ENCODE peak calls at places on chromosomes 3 and 15, in five cellular contexts. I is kidney, A is upper lobe of right lung, B is BE2C, S is A549. U is an unnamed sample.

GRCh38 chr3:171860830-171861535 is 17.8 kb downstream of the TMEM212 start:
- DNase-seq in A (no peak), I (no peak), B (no peak), S (no peak), U (no peak)

GRCh38 chr15:68083463-68083862 is 29.3 kb downstream of the PIAS1 start:
- DNase-seq in S (no peak), I (no peak), B (no peak), A (no peak), U (no peak)

GRCh38 chr3:171295502-171296373 is 164.5 kb downstream of the TNIK start:
- DNase-seq in S (no peak), B (no peak), I (no peak), A (no peak), U (no peak)

GRCh38 chr15:41904487-41905359 is 10.9 kb upstream of the SPTBN5 start:
- DNase-seq in A (no peak), I (no peak), S (peak), B (peak), U (peak)

GRCh38 chr3:37653466-37653865 is 208.2 kb upstream of the CTDSPL start:
- DNase-seq in B (no peak), S (no peak), I (no peak), A (no peak), U (no peak)

GRCh38 chr3:187678869-187679268 is 8.7 kb upstream of the SST start:
- DNase-seq in S (peak), A (no peak), I (no peak), B (peak), U (no peak)

GRCh38 chr3:134754768-134755559 is 40.1 kb upstream of the EPHB1 start:
- DNase-seq in B (peak), I (no peak), A (no peak), S (peak), U (no peak)

GRCh38 chr15:52180196-52180835 is 10.9 kb downstream of the GNB5 start:
- DNase-seq in S (no peak), B (no peak), I (no peak), A (no peak), U (peak)

GRCh38 chr3:122406198-122406597 is 9.7 kb downstream of the WDR5B start:
- DNase-seq in A (no peak), B (no peak), I (no peak), S (no peak), U (no peak)

GRCh38 chr3:142894493-142894892 is 5.6 kb upstream of the PCOLCE2 start:
- DNase-seq in I (no peak), B (peak), A (no peak), S (no peak), U (no peak)

GRCh38 chr3:15405448-15406050 is 21.8 kb downstream of the METTL6 start:
- DNase-seq in B (no peak), S (peak), I (no peak), A (no peak), U (no peak)

GRCh38 chr15:73287019-73287418 is 81.7 kb downstream of the HCN4 start:
- DNase-seq in I (no peak), A (no peak), B (no peak), S (no peak), U (no peak)

GRCh38 chr15:58118272-58118671 is 19.9 kb upstream of the AQP9 start:
- DNase-seq in B (no peak), S (no peak), A (no peak), I (no peak), U (no peak)

GRCh38 chr3:48656841-48657281 is 5.8 kb downstream of the CELSR3 start:
- DNase-seq in B (no peak), S (no peak), I (no peak), A (no peak), U (no peak)

GRCh38 chr3:44966795-44967278 is 9.1 kb downstream of the ZDHHC3 start:
- DNase-seq in B (no peak), I (no peak), A (no peak), S (no peak), U (no peak)

GRCh38 chr3:64260391-64260790 is 35.1 kb upstream of the PRICKLE2 start:
- DNase-seq in A (no peak), S (no peak), B (no peak), I (no peak), U (no peak)

GRCh38 chr3:125916376-125916978 is 52.5 kb upstream of the ROPN1B start:
- DNase-seq in S (peak), B (no peak), I (no peak), A (no peak), U (peak)

GRCh38 chr3:160444411-160444810 is 5.2 kb downstream of the TRIM59 start:
- DNase-seq in B (no peak), A (no peak), S (peak), I (no peak), U (no peak)

GRCh38 chr3:181403876-181404660 is 307.7 kb upstream of the SOX2 start:
- DNase-seq in S (no peak), I (no peak), A (no peak), B (no peak), U (no peak)

GRCh38 chr15:62928242-62928995 is 114.1 kb upstream of the TPM1 start:
- DNase-seq in A (no peak), B (peak), I (no peak), S (peak), U (no peak)

GRCh38 chr15:31398677-31399260 is 72.1 kb downstream of the KLF13 start:
- DNase-seq in B (peak), S (no peak), A (no peak), I (no peak), U (no peak)

GRCh38 chr3:178485756-178486155 is 50.5 kb upstream of the KCNMB2 start:
- DNase-seq in A (no peak), S (no peak), I (no peak), B (no peak), U (no peak)

GRCh38 chr3:81778678-81779182 is 17.3 kb upstream of the GBE1 start:
- DNase-seq in I (no peak), B (no peak), S (no peak), A (no peak), U (no peak)

GRCh38 chr15:88089019-88089603 is 167.4 kb downstream of the NTRK3 start:
- DNase-seq in A (no peak), S (no peak), B (peak), I (no peak), U (no peak)

GRCh38 chr3:141103503-141103902 is 52.4 kb downstream of the SPSB4 start:
- DNase-seq in A (no peak), I (no peak), B (no peak), S (no peak), U (no peak)

GRCh38 chr15:79592126-79592525 is 160.0 kb downstream of the MINAR1 start:
- DNase-seq in A (no peak), S (no peak), B (no peak), I (no peak), U (no peak)

GRCh38 chr3:122794779-122795673 is at the start of gene SLC49A4:
- DNase-seq in S (peak), A (peak), B (peak), I (peak), U (peak)

GRCh38 chr3:59710556-59710953 is 660.7 kb upstream of the CFAP20DC start:
- DNase-seq in A (no peak), S (no peak), B (peak), I (no peak), U (no peak)

GRCh38 chr3:113277886-113278598 is 66.7 kb downstream of the BOC start:
- DNase-seq in S (no peak), I (peak), A (no peak), B (no peak), U (no peak)
- TF ChIP-seq CTCF in S (no peak), I (no peak), A (no peak), B (no peak), U (no peak)

GRCh38 chr15:89321521-89322410 is 12.9 kb downstream of the POLG start:
- DNase-seq in S (no peak), I (no peak), B (no peak), A (no peak), U (no peak)
- TF ChIP-seq CTCF in S (no peak), I (no peak), B (peak), A (no peak), U (no peak)

GRCh38 chr3:114408763-114409162 is 114.9 kb downstream of the TIGIT start:
- DNase-seq in I (no peak), A (no peak), B (peak), S (no peak), U (no peak)

GRCh38 chr3:114411292-114411691 is 117.5 kb downstream of the TIGIT start:
- DNase-seq in B (no peak), I (no peak), A (no peak), S (no peak), U (no peak)

GRCh38 chr3:114409291-114409690 is 115.5 kb downstream of the TIGIT start:
- DNase-seq in A (no peak), B (no peak), S (no peak), I (no peak), U (no peak)

GRCh38 chr3:114417265-114417664 is 123.4 kb downstream of the TIGIT start:
- DNase-seq in S (no peak), A (no peak), I (no peak), B (no peak), U (no peak)

GRCh38 chr3:114411811-114412803 is 118.3 kb downstream of the TIGIT start:
- DNase-seq in S (peak), I (no peak), B (no peak), A (no peak), U (no peak)
- TF ChIP-seq CTCF in S (no peak), I (no peak), B (no peak), A (no peak), U (no peak)

DNA sequence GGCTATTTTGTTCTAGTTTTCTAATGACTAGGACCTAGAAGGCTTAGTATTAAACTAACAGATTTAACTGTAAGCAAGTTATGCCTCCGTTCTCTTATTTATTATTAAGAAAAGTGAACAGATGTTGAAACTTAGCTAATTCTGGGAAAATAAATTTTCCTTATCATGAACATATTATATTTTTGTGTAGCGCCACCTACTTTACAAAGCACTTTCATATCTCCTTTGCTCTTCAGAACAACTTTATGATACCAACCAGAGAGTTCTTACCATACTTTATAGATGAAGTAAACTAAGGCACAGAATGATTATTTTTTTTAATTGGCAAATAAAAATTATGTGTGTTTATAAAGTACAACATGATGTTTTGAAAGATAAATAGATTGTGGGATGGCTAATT is 59.4 kb downstream of the NME9 start:
- DNase-seq in A (no peak), S (no peak), I (no peak), B (no peak), U (no peak)
- TF ChIP-seq CTCF in A (no peak), S (no peak), I (no peak), B (peak), U (no peak)

GRCh38 chr3:52108302-52109232 is 45.7 kb downstream of the POC1A start:
- DNase-seq in B (peak), S (no peak), A (no peak), I (peak), U (no peak)
- TF ChIP-seq CTCF in B (peak), S (no peak), A (peak), I (no peak), U (no peak)

DNA sequence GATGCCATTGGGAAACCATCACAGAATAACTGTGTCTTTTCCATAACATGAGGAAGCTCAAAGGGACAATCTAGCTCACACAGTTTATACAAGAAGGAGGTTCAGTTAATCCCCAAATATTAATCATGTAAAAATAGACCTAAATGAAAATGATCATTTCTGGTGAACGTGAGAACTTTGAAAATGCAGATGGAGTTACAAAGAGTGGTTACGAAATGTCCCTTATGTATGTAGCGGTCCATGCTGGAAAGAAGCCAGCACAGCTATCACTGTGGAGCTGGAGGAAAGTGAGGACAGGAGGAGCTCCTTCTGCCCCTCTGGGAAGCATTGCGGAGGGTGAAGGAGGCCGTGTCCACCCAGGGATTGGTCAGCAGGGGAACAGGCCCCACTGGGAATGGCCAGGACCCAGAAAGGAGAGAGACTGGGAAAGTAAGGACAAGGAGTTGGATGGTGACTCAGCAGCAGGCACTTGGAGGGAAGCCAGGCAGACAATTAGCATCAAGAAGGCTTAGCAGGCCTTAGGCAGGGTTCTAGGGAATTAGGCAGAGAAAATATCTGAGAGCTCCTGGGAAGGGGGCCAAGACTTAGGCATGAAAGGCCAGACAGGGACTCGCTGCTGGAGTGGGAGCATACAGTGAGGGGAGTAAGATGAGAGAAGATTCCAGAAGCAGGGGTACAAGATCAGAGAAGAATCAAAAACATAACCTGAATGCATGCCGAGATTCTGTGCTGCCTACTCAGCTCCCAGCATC is 171.2 kb upstream of the UMPS start:
- DNase-seq in I (peak), S (peak), B (peak), A (peak), U (no peak)
- TF ChIP-seq CTCF in I (no peak), S (no peak), B (no peak), A (no peak), U (no peak)

GRCh38 chr3:158091526-158091925 is 14.7 kb downstream of the SHOX2 start:
- DNase-seq in I (no peak), S (peak), A (no peak), B (no peak), U (no peak)
- TF ChIP-seq CTCF in I (no peak), S (peak), A (peak), B (peak), U (no peak)

GRCh38 chr3:43072361-43072760 is 33.5 kb downstream of the POMGNT2 start:
- DNase-seq in B (no peak), A (no peak), I (no peak), S (no peak), U (no peak)

GRCh38 chr3:43074482-43074881 is 31.4 kb downstream of the POMGNT2 start:
- DNase-seq in B (no peak), A (no peak), I (no peak), S (no peak), U (no peak)

GRCh38 chr3:43073836-43074220 is 32.1 kb downstream of the POMGNT2 start:
- DNase-seq in A (no peak), I (no peak), B (no peak), S (no peak), U (no peak)

GRCh38 chr3:43073116-43073835 is 32.6 kb downstream of the POMGNT2 start:
- DNase-seq in S (no peak), I (no peak), A (no peak), B (no peak), U (no peak)

DNA sequence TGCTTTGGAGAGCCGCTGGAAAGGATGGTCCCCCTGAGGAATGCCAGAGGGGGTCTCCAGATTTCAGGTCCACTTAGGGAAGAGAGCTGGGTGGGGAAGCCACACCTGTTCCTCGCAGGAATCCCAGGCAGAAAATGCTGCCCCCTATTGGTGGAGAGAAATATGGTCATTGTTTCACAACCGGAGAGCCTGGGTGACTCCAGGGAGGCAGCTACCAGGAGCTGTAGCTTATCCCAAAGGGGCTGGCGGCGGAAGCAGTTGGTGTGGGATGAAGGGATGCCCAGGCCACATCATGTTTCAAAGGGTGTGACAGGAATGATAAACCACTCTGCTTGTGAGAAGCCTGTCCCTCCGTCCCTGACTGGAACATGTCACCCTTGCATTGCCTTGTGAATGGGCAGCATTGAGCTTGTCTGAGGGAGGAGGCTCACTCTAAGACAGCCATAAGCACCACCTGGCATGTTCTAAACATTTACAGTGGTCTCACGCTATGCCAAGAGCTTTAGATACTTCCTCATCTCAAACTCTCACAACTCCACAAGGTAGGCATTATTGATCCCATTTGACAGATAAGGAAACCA is 34.5 kb downstream of the POMGNT2 start:
- DNase-seq in B (no peak), I (no peak), S (no peak), A (no peak), U (no peak)
- TF ChIP-seq CTCF in B (peak), I (peak), S (peak), A (peak), U (no peak)

DNA sequence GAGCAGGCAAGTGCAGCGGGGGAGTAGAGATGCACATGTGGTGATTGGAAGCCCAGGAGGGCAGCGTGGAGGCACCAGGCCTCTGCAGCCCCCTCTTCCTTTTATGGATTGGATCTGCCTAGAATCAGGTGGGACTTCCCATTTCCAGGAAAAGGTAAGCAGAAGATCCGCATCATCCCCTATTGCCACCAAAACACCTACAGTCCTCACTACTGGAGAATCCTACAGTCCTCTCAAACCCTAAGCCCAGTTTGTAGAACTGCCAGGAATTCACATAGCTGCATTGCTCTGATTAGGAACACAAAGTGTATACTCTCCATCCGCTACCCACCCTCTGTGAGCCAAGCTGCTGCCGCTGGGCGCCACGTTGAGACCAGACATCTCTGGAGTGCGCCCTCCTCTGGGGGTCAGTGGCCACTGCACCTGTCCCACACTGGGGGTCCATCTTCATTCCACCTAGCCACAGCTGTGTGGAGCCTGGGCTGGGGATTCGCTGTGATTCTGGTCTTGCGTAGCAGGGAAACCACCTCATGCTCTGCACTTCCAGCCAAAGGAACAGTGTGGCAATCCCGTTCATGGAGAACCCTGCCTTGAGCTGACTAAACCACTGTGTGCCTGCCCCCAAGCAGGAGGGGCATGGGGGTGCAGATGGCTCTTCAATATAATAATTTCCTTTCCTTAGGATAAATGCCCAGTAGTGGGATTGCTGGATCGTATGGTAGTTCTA is 88.9 kb upstream of the PTX3 start:
- DNase-seq in S (no peak), I (no peak), A (no peak), B (peak), U (no peak)
- TF ChIP-seq CTCF in S (no peak), I (no peak), A (no peak), B (peak), U (no peak)

GRCh38 chr15:96893159-96893906 is 562.8 kb downstream of the NR2F2 start:
- DNase-seq in S (no peak), I (no peak), B (no peak), A (no peak), U (no peak)
- TF ChIP-seq CTCF in S (peak), I (peak), B (peak), A (peak), U (no peak)